ENCODE peak calls at places on chromosome 2, in seven cellular contexts. B, A, Z, Q, R, G and Y are unnamed samples.

GRCh38 chr2:144668493-144669110 is 148.7 kb upstream of the ZEB2 start:
- DNase-seq in Z (no peak), Q (no peak), A (no peak), R (no peak), B (no peak), G (no peak), Y (no peak)

GRCh38 chr2:83006991-83007390 is 1452.1 kb downstream of the SUCLG1 start:
- DNase-seq in G (peak), A (no peak), Z (no peak), R (no peak), B (no peak), Q (no peak), Y (no peak)

GRCh38 chr2:85997016-85997970 is 108.4 kb downstream of the POLR1A start:
- DNase-seq in A (no peak), B (peak), G (no peak), Q (peak), R (no peak), Z (no peak), Y (no peak)

GRCh38 chr2:240467659-240468299 is 32.3 kb downstream of the GPC1 start:
- DNase-seq in A (no peak), G (peak), R (no peak), Q (peak), Z (peak), B (no peak), Y (no peak)

GRCh38 chr2:231410293-231411004 is 14.9 kb downstream of the B3GNT7 start:
- DNase-seq in Z (peak), A (no peak), R (no peak), B (no peak), Q (peak), G (no peak), Y (peak)

GRCh38 chr2:198695879-198696278 is 761.9 kb downstream of the SATB2 start:
- DNase-seq in B (no peak), Z (no peak), G (no peak), A (no peak), R (no peak), Q (no peak), Y (no peak)

GRCh38 chr2:105786231-105787230 is 41.8 kb downstream of the NCK2 start:
- DNase-seq in B (no peak), Q (no peak), A (no peak), Z (no peak), G (no peak), R (no peak), Y (no peak)

GRCh38 chr2:103103678-103104077 is 341.8 kb downstream of the TMEM182 start:
- DNase-seq in Z (no peak), Q (no peak), A (no peak), B (no peak), G (no peak), R (no peak), Y (no peak)

GRCh38 chr2:85949280-85949679 is 60.5 kb upstream of the ST3GAL5 start:
- DNase-seq in R (no peak), G (no peak), Q (no peak), Z (no peak), B (no peak), A (no peak), Y (no peak)

GRCh38 chr2:153871231-153872221 is at the start of gene GALNT13:
- DNase-seq in B (no peak), Z (peak), Q (peak), G (no peak), A (peak), R (peak), Y (peak)

GRCh38 chr2:48258750-48259149 is 271.2 kb upstream of the STON1 start:
- DNase-seq in R (no peak), Z (no peak), G (no peak), Q (no peak), B (no peak), A (no peak), Y (no peak)

GRCh38 chr2:24435391-24436316 is 55.4 kb upstream of the NCOA1 start:
- DNase-seq in Q (no peak), G (peak), B (peak), A (no peak), Z (no peak), R (peak), Y (peak)

GRCh38 chr2:22487036-22487435 is 897.9 kb upstream of the KLHL29 start:
- DNase-seq in Q (no peak), G (no peak), R (no peak), A (peak), Z (no peak), B (no peak), Y (peak)

GRCh38 chr2:195404650-195405049 is 252.4 kb upstream of the SLC39A10 start:
- DNase-seq in R (no peak), A (no peak), Q (no peak), Z (no peak), G (no peak), B (no peak), Y (no peak)

GRCh38 chr2:238424313-238424700 is 2.4 kb upstream of the ASB1 start:
- DNase-seq in G (no peak), Z (no peak), A (no peak), B (peak), Q (no peak), R (no peak), Y (no peak)

GRCh38 chr2:229268626-229269025 is 2.5 kb downstream of the PID1 start:
- DNase-seq in B (peak), A (no peak), G (peak), R (peak), Q (no peak), Z (no peak), Y (peak)

GRCh38 chr2:200456567-200456966 is 53.3 kb downstream of the KCTD18 start:
- DNase-seq in G (no peak), A (no peak), Q (no peak), Z (no peak), B (no peak), R (no peak), Y (no peak)

GRCh38 chr2:100563407-100564247 is 834 bp downstream of the PDCL3 start:
- DNase-seq in Q (no peak), B (no peak), A (peak), G (peak), R (no peak), Z (no peak), Y (no peak)

GRCh38 chr2:180416553-180417113 is 409.5 kb upstream of the CWC22 start:
- DNase-seq in B (no peak), R (no peak), Z (no peak), Q (no peak), A (no peak), G (no peak), Y (no peak)

GRCh38 chr2:3289164-3289515 is 88.5 kb downstream of the EIPR1 start:
- DNase-seq in Z (no peak), B (no peak), R (no peak), Q (no peak), G (no peak), A (no peak), Y (no peak)

GRCh38 chr2:23595601-23596251 is 210.7 kb downstream of the KLHL29 start:
- DNase-seq in R (peak), Z (no peak), G (peak), B (peak), Q (no peak), A (peak), Y (peak)

GRCh38 chr2:99085400-99085799 is 56.1 kb upstream of the C2orf15 start:
- DNase-seq in R (peak), Q (peak), A (no peak), B (no peak), G (peak), Z (no peak), Y (peak)

GRCh38 chr2:9739508-9739907 is 103.8 kb upstream of the TAF1B start:
- DNase-seq in A (no peak), Z (no peak), R (no peak), Q (no peak), G (no peak), B (no peak), Y (no peak)

GRCh38 chr2:73292906-73293533 is 328 bp downstream of the EGR4 start:
- DNase-seq in Z (peak), R (no peak), A (no peak), B (no peak), Q (no peak), G (no peak), Y (no peak)

GRCh38 chr2:81658227-81658626 is 1353.7 kb upstream of the LRRTM1 start:
- DNase-seq in Z (no peak), R (no peak), A (no peak), G (peak), Q (no peak), B (peak), Y (no peak)

GRCh38 chr2:143158098-143158497 is 28.9 kb downstream of the ARHGAP15 start:
- DNase-seq in B (no peak), R (no peak), G (no peak), Z (no peak), A (no peak), Q (no peak), Y (no peak)
- H2AK5ac ChIP-seq in B (no peak), R (no peak), G (no peak), Z (no peak), A (no peak), Q (no peak), Y (no peak)

GRCh38 chr2:46025081-46025480 is 272.1 kb upstream of the EPAS1 start:
- DNase-seq in Z (no peak), Q (no peak), R (no peak), A (no peak), G (no peak), B (no peak), Y (no peak)

GRCh38 chr2:46024146-46024779 is 272.9 kb upstream of the EPAS1 start:
- DNase-seq in B (no peak), Q (no peak), A (no peak), G (no peak), Z (no peak), R (no peak), Y (no peak)

GRCh38 chr2:46025683-46026082 is 271.5 kb upstream of the EPAS1 start:
- DNase-seq in R (no peak), A (no peak), B (no peak), Z (no peak), G (no peak), Q (no peak), Y (no peak)

GRCh38 chr2:46020416-46020815 is 276.8 kb upstream of the EPAS1 start:
- DNase-seq in R (no peak), G (peak), B (peak), Q (no peak), A (no peak), Z (no peak), Y (no peak)

DNA sequence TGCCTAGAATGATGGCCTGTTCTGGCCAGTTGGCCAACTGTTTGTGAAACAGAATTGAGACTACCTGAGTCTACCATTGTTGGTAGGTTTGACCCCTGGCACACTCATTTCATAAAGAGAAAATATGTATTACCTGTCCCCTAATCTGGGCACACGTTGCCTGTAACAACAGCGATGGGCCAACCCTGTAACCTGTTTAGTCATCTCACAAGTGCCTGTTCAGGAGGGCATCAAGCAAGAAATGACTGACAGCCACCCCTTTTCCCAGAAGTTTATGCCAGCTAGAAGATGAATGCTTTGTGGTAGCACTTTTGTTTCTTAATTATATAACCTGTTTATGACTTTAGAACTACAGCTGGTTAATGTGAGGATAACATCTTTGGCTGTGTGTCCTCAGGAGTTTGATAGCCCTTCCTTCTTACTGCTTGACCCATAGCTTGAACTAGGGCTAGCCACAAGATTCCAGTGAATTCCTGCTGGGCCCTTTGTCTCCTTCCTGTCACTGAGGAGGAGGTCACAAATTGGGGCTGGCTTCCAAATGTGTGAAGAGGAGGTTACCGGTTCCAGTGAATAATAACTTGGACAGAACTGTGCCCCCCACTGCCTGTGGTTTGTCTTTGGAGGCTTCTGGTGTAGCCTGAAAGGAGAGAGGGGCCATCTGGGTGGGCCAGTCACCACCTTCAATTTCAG is 273.9 kb upstream of the EPAS1 start:
- DNase-seq in G (no peak), Z (no peak), A (no peak), Q (no peak), R (no peak), B (no peak), Y (no peak)
- H2AK5ac ChIP-seq in G (no peak), Z (no peak), A (no peak), Q (no peak), R (no peak), B (no peak), Y (no peak)

GRCh38 chr2:28951910-28952805 is 28.9 kb upstream of the TOGARAM2 start:
- DNase-seq in Z (no peak), G (peak), Q (no peak), B (peak), A (no peak), R (peak), Y (no peak)
- H2AK5ac ChIP-seq in Z (no peak), G (no peak), Q (no peak), B (no peak), A (no peak), R (no peak), Y (no peak)

GRCh38 chr2:55047677-55048299 is 2.5 kb downstream of the RTN4 start:
- DNase-seq in Z (no peak), A (no peak), B (peak), Q (no peak), G (peak), R (peak), Y (no peak)
- H2AK5ac ChIP-seq in Z (no peak), A (no peak), B (peak), Q (no peak), G (no peak), R (no peak), Y (no peak)

GRCh38 chr2:114714316-114714715 is 271.9 kb downstream of the DPP10 start:
- DNase-seq in Z (no peak), B (no peak), Q (no peak), G (no peak), A (peak), R (no peak), Y (peak)
- H2AK5ac ChIP-seq in Z (no peak), B (no peak), Q (no peak), G (no peak), A (no peak), R (no peak), Y (no peak)